ENCODE peak calls at places on chromosomes 11 and 22, in six cellular contexts. One of them, this sample, is unnamed.

GRCh38 chr22:46776876-46777608 is 14.6 kb downstream of the TBC1D22A start:
- DNase-seq in pancreas: no peak
- DNase-seq in OCI-LY7: no peak
- DNase-seq in kidney: no peak
- DNase-seq in psoas muscle: no peak
- DNase-seq in tibial artery: no peak
- DNase-seq in this sample: no peak

GRCh38 chr22:48772286-48772907 is 1055.3 kb downstream of the BRD1 start:
- DNase-seq in pancreas: no peak
- DNase-seq in OCI-LY7: no peak
- DNase-seq in tibial artery: no peak
- DNase-seq in kidney: no peak
- DNase-seq in psoas muscle: no peak
- DNase-seq in this sample: no peak

GRCh38 chr22:34841321-34841901 is 224.5 kb upstream of the ISX start:
- DNase-seq in tibial artery: no peak
- DNase-seq in pancreas: no peak
- DNase-seq in psoas muscle: no peak
- DNase-seq in kidney: no peak
- DNase-seq in OCI-LY7: no peak
- DNase-seq in this sample: no peak

GRCh38 chr11:15591112-15591537 is 476.4 kb downstream of the INSC start:
- DNase-seq in kidney: no peak
- DNase-seq in psoas muscle: no peak
- DNase-seq in pancreas: no peak
- DNase-seq in OCI-LY7: no peak
- DNase-seq in tibial artery: no peak
- DNase-seq in this sample: peak; percentile 77

GRCh38 chr22:40817737-40818136 is 1.4 kb downstream of the SLC25A17 start:
- DNase-seq in kidney: no peak
- DNase-seq in pancreas: no peak
- DNase-seq in tibial artery: no peak
- DNase-seq in psoas muscle: no peak
- DNase-seq in OCI-LY7: peak; percentile 53
- DNase-seq in this sample: no peak

GRCh38 chr22:39524753-39525657 is 4.6 kb downstream of the ATF4 start:
- DNase-seq in kidney: peak; percentile 71
- DNase-seq in psoas muscle: peak; percentile 45
- DNase-seq in tibial artery: no peak
- DNase-seq in pancreas: no peak
- DNase-seq in OCI-LY7: peak; percentile 28
- DNase-seq in this sample: no peak

GRCh38 chr11:130671801-130672700 is 223.6 kb downstream of the ADAMTS15 start:
- DNase-seq in OCI-LY7: no peak
- DNase-seq in pancreas: peak; percentile 48
- DNase-seq in tibial artery: peak; percentile 79
- DNase-seq in kidney: peak; percentile 79
- DNase-seq in psoas muscle: peak; percentile 73
- DNase-seq in this sample: no peak

GRCh38 chr11:96037267-96037990 is 113.5 kb upstream of the MTMR2 start:
- DNase-seq in tibial artery: no peak
- DNase-seq in OCI-LY7: no peak
- DNase-seq in kidney: no peak
- DNase-seq in psoas muscle: no peak
- DNase-seq in pancreas: no peak
- DNase-seq in this sample: no peak

GRCh38 chr11:105236631-105237030 is 97.1 kb upstream of the CARD18 start:
- DNase-seq in psoas muscle: no peak
- DNase-seq in pancreas: no peak
- DNase-seq in kidney: no peak
- DNase-seq in OCI-LY7: no peak
- DNase-seq in tibial artery: no peak
- DNase-seq in this sample: no peak

GRCh38 chr11:705646-706438 is at the start of gene EPS8L2:
- DNase-seq in tibial artery: no peak
- DNase-seq in pancreas: peak; percentile 86
- DNase-seq in psoas muscle: no peak
- DNase-seq in kidney: peak; percentile 90
- DNase-seq in OCI-LY7: no peak
- DNase-seq in this sample: peak; percentile 67

GRCh38 chr11:119015054-119015611 is 3.0 kb downstream of the RPS25 start:
- DNase-seq in OCI-LY7: no peak
- DNase-seq in pancreas: no peak
- DNase-seq in kidney: no peak
- DNase-seq in psoas muscle: no peak
- DNase-seq in tibial artery: no peak
- DNase-seq in this sample: no peak

GRCh38 chr11:119888119-119888518 is 159.1 kb upstream of the NECTIN1 start:
- DNase-seq in pancreas: no peak
- DNase-seq in tibial artery: no peak
- DNase-seq in OCI-LY7: no peak
- DNase-seq in kidney: no peak
- DNase-seq in psoas muscle: no peak
- DNase-seq in this sample: no peak

GRCh38 chr11:18578975-18579598 is 9.4 kb downstream of the UEVLD start:
- DNase-seq in pancreas: no peak
- DNase-seq in psoas muscle: no peak
- DNase-seq in OCI-LY7: no peak
- DNase-seq in tibial artery: no peak
- DNase-seq in kidney: no peak
- DNase-seq in this sample: no peak

GRCh38 chr11:70106757-70107156 is 28.6 kb downstream of the ANO1 start:
- DNase-seq in kidney: no peak
- DNase-seq in OCI-LY7: no peak
- DNase-seq in psoas muscle: no peak
- DNase-seq in tibial artery: no peak
- DNase-seq in pancreas: no peak
- DNase-seq in this sample: no peak

GRCh38 chr11:72629266-72629665 is 45.0 kb downstream of the PDE2A start:
- DNase-seq in OCI-LY7: no peak
- DNase-seq in psoas muscle: peak; percentile 84
- DNase-seq in pancreas: no peak
- DNase-seq in kidney: no peak
- DNase-seq in tibial artery: no peak
- DNase-seq in this sample: no peak

GRCh38 chr11:31655483-31655882 is 145.9 kb downstream of the ELP4 start:
- DNase-seq in OCI-LY7: no peak
- DNase-seq in kidney: no peak
- DNase-seq in pancreas: no peak
- DNase-seq in psoas muscle: no peak
- DNase-seq in tibial artery: no peak
- DNase-seq in this sample: no peak

GRCh38 chr11:133619973-133620372 is 87.7 kb upstream of the OPCML start:
- DNase-seq in kidney: no peak
- DNase-seq in psoas muscle: no peak
- DNase-seq in tibial artery: no peak
- DNase-seq in pancreas: no peak
- DNase-seq in OCI-LY7: peak; percentile 16
- DNase-seq in this sample: no peak
- TF ChIP-seq CTCF in kidney: no peak
- TF ChIP-seq CTCF in psoas muscle: no peak
- TF ChIP-seq CTCF in tibial artery: no peak
- TF ChIP-seq CTCF in pancreas: no peak
- TF ChIP-seq CTCF in OCI-LY7: peak; percentile 52
- TF ChIP-seq CTCF in this sample: no peak

GRCh38 chr11:6402561-6402981 is 12.3 kb downstream of the SMPD1 start:
- DNase-seq in kidney: no peak
- DNase-seq in tibial artery: no peak
- DNase-seq in psoas muscle: no peak
- DNase-seq in pancreas: no peak
- DNase-seq in OCI-LY7: peak; percentile 95
- DNase-seq in this sample: no peak
- H3K4me1 ChIP-seq in kidney: peaks cover 17% of the 10 kb centered on the region
- H3K4me1 ChIP-seq in tibial artery: no peaks in the 10 kb centered on the region
- H3K4me1 ChIP-seq in psoas muscle: no peaks in the 10 kb centered on the region
- H3K4me1 ChIP-seq in pancreas: no peaks in the 10 kb centered on the region
- H3K4me1 ChIP-seq in OCI-LY7: peaks cover 60% of the 10 kb centered on the region
- H3K4me1 ChIP-seq in this sample: peaks cover 6% of the 10 kb centered on the region

GRCh38 chr22:19879248-19879575 is 24.5 kb upstream of the GNB1L start:
- DNase-seq in psoas muscle: no peak
- DNase-seq in tibial artery: peak; percentile 9
- DNase-seq in OCI-LY7: no peak
- DNase-seq in pancreas: no peak
- DNase-seq in kidney: peak; percentile 63
- DNase-seq in this sample: no peak
- H3K4me3 ChIP-seq in psoas muscle: no peak overlapping the region
- H3K4me3 ChIP-seq in tibial artery: no peak overlapping the region
- H3K4me3 ChIP-seq in OCI-LY7: no peak overlapping the region
- H3K4me3 ChIP-seq in pancreas: no peak overlapping the region
- H3K4me3 ChIP-seq in kidney: no peak overlapping the region
- H3K4me3 ChIP-seq in this sample: no peak overlapping the region

GRCh38 chr22:24805790-24806662 is at the start of gene SGSM1:
- DNase-seq in kidney: peak; percentile 93
- DNase-seq in OCI-LY7: no peak
- DNase-seq in pancreas: peak; percentile 90
- DNase-seq in tibial artery: peak; percentile 75
- DNase-seq in psoas muscle: peak; percentile 83
- DNase-seq in this sample: peak; percentile 78

GRCh38 chr22:24810043-24810749 is 4.2 kb downstream of the SGSM1 start:
- DNase-seq in pancreas: no peak
- DNase-seq in tibial artery: peak; percentile 68
- DNase-seq in psoas muscle: no peak
- DNase-seq in kidney: no peak
- DNase-seq in OCI-LY7: no peak
- DNase-seq in this sample: no peak

GRCh38 chr22:24809331-24809730 is 3.3 kb downstream of the SGSM1 start:
- DNase-seq in kidney: no peak
- DNase-seq in pancreas: peak; percentile 45
- DNase-seq in psoas muscle: no peak
- DNase-seq in tibial artery: no peak
- DNase-seq in OCI-LY7: no peak
- DNase-seq in this sample: peak; percentile 45

GRCh38 chr22:24806663-24807001 is 621 bp downstream of the SGSM1 start:
- DNase-seq in OCI-LY7: no peak
- DNase-seq in kidney: no peak
- DNase-seq in pancreas: peak; percentile 42
- DNase-seq in tibial artery: no peak
- DNase-seq in psoas muscle: no peak
- DNase-seq in this sample: peak; percentile 24

DNA sequence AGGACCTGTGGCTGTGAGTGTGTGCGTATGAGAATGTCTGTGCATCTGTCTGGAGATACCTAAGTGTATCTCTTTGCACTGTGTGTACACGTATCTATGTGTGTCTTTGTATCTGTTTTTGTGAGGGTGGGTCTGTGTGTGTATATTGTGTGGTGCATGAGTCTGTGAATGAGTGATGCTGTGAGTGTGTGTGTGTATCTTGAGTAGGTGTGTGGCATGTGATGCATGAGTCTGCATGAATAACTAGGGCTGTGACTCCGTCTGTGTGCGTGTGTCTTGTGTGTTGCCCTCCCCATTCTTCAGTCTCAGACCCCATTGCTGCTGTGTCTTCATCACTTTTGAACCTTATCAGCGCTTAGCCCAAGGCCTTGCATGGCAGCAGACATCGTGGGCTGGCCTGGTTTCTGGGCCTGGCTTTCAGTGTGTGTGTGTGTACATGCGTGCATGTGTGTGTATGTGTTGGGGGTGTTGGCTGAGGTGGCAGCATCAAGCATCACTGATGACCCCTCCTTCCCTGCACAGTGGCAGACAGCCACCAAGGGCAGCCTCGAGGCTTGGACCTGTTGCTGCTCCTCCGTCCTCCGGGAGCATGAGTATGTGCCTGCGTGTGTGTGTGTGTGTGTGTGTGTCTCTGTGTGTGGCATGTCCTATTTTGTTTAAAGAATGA is 1.4 kb downstream of the SGSM1 start:
- DNase-seq in pancreas: peak; percentile 40
- DNase-seq in psoas muscle: no peak
- DNase-seq in OCI-LY7: no peak
- DNase-seq in kidney: no peak
- DNase-seq in tibial artery: peak; percentile 75
- DNase-seq in this sample: peak; percentile 68
- TF ChIP-seq CTCF in pancreas: no peak
- TF ChIP-seq CTCF in psoas muscle: no peak
- TF ChIP-seq CTCF in OCI-LY7: no peak
- TF ChIP-seq CTCF in kidney: no peak
- TF ChIP-seq CTCF in tibial artery: no peak
- TF ChIP-seq CTCF in this sample: no peak

GRCh38 chr11:67405688-67406339 is 1.9 kb downstream of the TBC1D10C start:
- DNase-seq in psoas muscle: no peak
- DNase-seq in OCI-LY7: no peak
- DNase-seq in tibial artery: no peak
- DNase-seq in kidney: no peak
- DNase-seq in pancreas: no peak
- DNase-seq in this sample: no peak
- H3K4me1 ChIP-seq in psoas muscle: peaks cover 5% of the 10 kb centered on the region
- H3K4me1 ChIP-seq in OCI-LY7: peaks cover 79% of the 10 kb centered on the region
- H3K4me1 ChIP-seq in tibial artery: no peaks in the 10 kb centered on the region
- H3K4me1 ChIP-seq in kidney: peaks cover 3% of the 10 kb centered on the region
- H3K4me1 ChIP-seq in pancreas: peaks cover 4% of the 10 kb centered on the region
- H3K4me1 ChIP-seq in this sample: peaks cover 1% of the 10 kb centered on the region

This sample was measured in ovary.